ENCODE peak calls at places on chromosomes 5 and 9, in five cellular contexts. One of them, this sample, is unnamed.

GRCh38 chr5:170355601-170356098 is 33.5 kb downstream of the KCNMB1 start:
- DNase-seq in iPS-NIHi11: no peak
- DNase-seq in EL: no peak
- DNase-seq in prostate gland: peak; percentile 87
- DNase-seq in A549: no peak
- DNase-seq in this sample: peak; percentile 92

GRCh38 chr5:111454198-111454606 is 58.1 kb downstream of the STARD4 start:
- DNase-seq in iPS-NIHi11: no peak
- DNase-seq in EL: peak; percentile 82
- DNase-seq in prostate gland: no peak
- DNase-seq in A549: no peak
- DNase-seq in this sample: no peak

GRCh38 chr9:18743976-18744375 is 270.0 kb downstream of the ADAMTSL1 start:
- DNase-seq in iPS-NIHi11: no peak
- DNase-seq in EL: peak; percentile 15
- DNase-seq in prostate gland: no peak
- DNase-seq in A549: no peak
- DNase-seq in this sample: no peak

GRCh38 chr5:111201705-111202104 is 22.5 kb upstream of the CAMK4 start:
- DNase-seq in iPS-NIHi11: no peak
- DNase-seq in EL: no peak
- DNase-seq in prostate gland: no peak
- DNase-seq in A549: no peak
- DNase-seq in this sample: no peak

GRCh38 chr5:137629646-137630045 is 106.2 kb downstream of the KLHL3 start:
- DNase-seq in iPS-NIHi11: peak; percentile 72
- DNase-seq in EL: peak; percentile 62
- DNase-seq in prostate gland: no peak
- DNase-seq in A549: peak; percentile 60
- DNase-seq in this sample: peak; percentile 43

GRCh38 chr9:38142201-38142600 is 73.2 kb upstream of the SHB start:
- DNase-seq in iPS-NIHi11: no peak
- DNase-seq in EL: peak; percentile 84
- DNase-seq in prostate gland: no peak
- DNase-seq in A549: peak; percentile 22
- DNase-seq in this sample: no peak

GRCh38 chr5:115785395-115786009 is 31.0 kb downstream of the CDO1 start:
- DNase-seq in iPS-NIHi11: peak; percentile 75
- DNase-seq in EL: no peak
- DNase-seq in prostate gland: no peak
- DNase-seq in A549: no peak
- DNase-seq in this sample: no peak

GRCh38 chr9:95488971-95489370 is 27.8 kb downstream of the PTCH1 start:
- DNase-seq in iPS-NIHi11: no peak
- DNase-seq in EL: no peak
- DNase-seq in prostate gland: no peak
- DNase-seq in A549: no peak
- DNase-seq in this sample: no peak

GRCh38 chr5:5585751-5586341 is 163.4 kb downstream of the ICE1 start:
- DNase-seq in iPS-NIHi11: no peak
- DNase-seq in EL: no peak
- DNase-seq in prostate gland: no peak
- DNase-seq in A549: no peak
- DNase-seq in this sample: no peak

GRCh38 chr5:63125862-63126261 is 547.2 kb downstream of the LRRC70 start:
- DNase-seq in iPS-NIHi11: peak; percentile 35
- DNase-seq in EL: peak; percentile 40
- DNase-seq in prostate gland: no peak
- DNase-seq in A549: peak; percentile 24
- DNase-seq in this sample: peak; percentile 18

GRCh38 chr5:1203968-1204692 is 2.7 kb downstream of the SLC6A19 start:
- DNase-seq in iPS-NIHi11: no peak
- DNase-seq in EL: no peak
- DNase-seq in prostate gland: no peak
- DNase-seq in A549: no peak
- DNase-seq in this sample: no peak

GRCh38 chr9:134323741-134324358 is 2.4 kb upstream of the RXRA start:
- DNase-seq in iPS-NIHi11: no peak
- DNase-seq in EL: no peak
- DNase-seq in prostate gland: no peak
- DNase-seq in A549: no peak
- DNase-seq in this sample: no peak

GRCh38 chr5:98109561-98110006 is 663.9 kb upstream of the RGMB start:
- DNase-seq in iPS-NIHi11: no peak
- DNase-seq in EL: peak; percentile 87
- DNase-seq in prostate gland: no peak
- DNase-seq in A549: no peak
- DNase-seq in this sample: no peak

GRCh38 chr5:135013445-135013844 is 20.6 kb downstream of the PITX1 start:
- DNase-seq in iPS-NIHi11: no peak
- DNase-seq in EL: no peak
- DNase-seq in prostate gland: no peak
- DNase-seq in A549: no peak
- DNase-seq in this sample: no peak

GRCh38 chr5:181260720-181261319 is at the start of gene TRIM52:
- DNase-seq in iPS-NIHi11: peak; percentile 87
- DNase-seq in EL: peak; percentile 91
- DNase-seq in prostate gland: peak; percentile 89
- DNase-seq in A549: peak; percentile 93
- DNase-seq in this sample: peak; percentile 78

GRCh38 chr9:94139672-94140417 is 55.6 kb downstream of the PTPDC1 start:
- DNase-seq in iPS-NIHi11: peak; percentile 41
- DNase-seq in EL: peak; percentile 98
- DNase-seq in prostate gland: peak; percentile 68
- DNase-seq in A549: peak; percentile 71
- DNase-seq in this sample: no peak

GRCh38 chr9:128419061-128419925 is 1.4 kb upstream of the CERCAM start:
- DNase-seq in iPS-NIHi11: no peak
- DNase-seq in EL: peak; percentile 39
- DNase-seq in prostate gland: no peak
- DNase-seq in A549: no peak
- DNase-seq in this sample: no peak

GRCh38 chr9:2018764-2019548 is 3.8 kb downstream of the SMARCA2 start:
- DNase-seq in iPS-NIHi11: no peak
- DNase-seq in EL: no peak
- DNase-seq in prostate gland: no peak
- DNase-seq in A549: no peak
- DNase-seq in this sample: no peak

GRCh38 chr5:91884036-91884435 is 500.9 kb upstream of the ARRDC3 start:
- DNase-seq in iPS-NIHi11: no peak
- DNase-seq in EL: no peak
- DNase-seq in prostate gland: no peak
- DNase-seq in A549: no peak
- DNase-seq in this sample: no peak

GRCh38 chr5:76546497-76547102 is 76.6 kb downstream of the F2RL2 start:
- DNase-seq in iPS-NIHi11: no peak
- DNase-seq in EL: no peak
- DNase-seq in prostate gland: no peak
- DNase-seq in A549: no peak
- DNase-seq in this sample: no peak

GRCh38 chr5:58048954-58049353 is 410.9 kb downstream of the PLK2 start:
- DNase-seq in iPS-NIHi11: no peak
- DNase-seq in EL: no peak
- DNase-seq in prostate gland: no peak
- DNase-seq in A549: no peak
- DNase-seq in this sample: no peak

GRCh38 chr9:17135578-17135904 is 701 bp downstream of the CNTLN start:
- DNase-seq in iPS-NIHi11: no peak
- DNase-seq in EL: no peak
- DNase-seq in prostate gland: peak; percentile 18
- DNase-seq in A549: no peak
- DNase-seq in this sample: no peak

GRCh38 chr9:136711751-136712689 is at the start of gene DIPK1B:
- DNase-seq in iPS-NIHi11: peak; percentile 99
- DNase-seq in EL: no peak
- DNase-seq in prostate gland: no peak
- DNase-seq in A549: no peak
- DNase-seq in this sample: no peak

GRCh38 chr5:55897905-55898304 is 46.7 kb downstream of the IL31RA start:
- DNase-seq in iPS-NIHi11: no peak
- DNase-seq in EL: peak; percentile 96
- DNase-seq in prostate gland: no peak
- DNase-seq in A549: no peak
- DNase-seq in this sample: no peak

GRCh38 chr9:117587263-117587662 is 116.9 kb upstream of the TLR4 start:
- DNase-seq in iPS-NIHi11: no peak
- DNase-seq in EL: no peak
- DNase-seq in prostate gland: no peak
- DNase-seq in A549: no peak
- DNase-seq in this sample: no peak

GRCh38 chr5:93162201-93162654 is 418.8 kb downstream of the NR2F1-AS1 start:
- DNase-seq in iPS-NIHi11: peak; percentile 13
- DNase-seq in EL: peak; percentile 56
- DNase-seq in prostate gland: no peak
- DNase-seq in A549: no peak
- DNase-seq in this sample: no peak

GRCh38 chr9:74577956-74578355 is 80.8 kb downstream of the RORB start:
- DNase-seq in iPS-NIHi11: no peak
- DNase-seq in EL: no peak
- DNase-seq in prostate gland: no peak
- DNase-seq in A549: peak; percentile 5
- DNase-seq in this sample: no peak

GRCh38 chr9:134226221-134226930 is 62.0 kb upstream of the RNU6ATAC start:
- DNase-seq in iPS-NIHi11: no peak
- DNase-seq in EL: peak; percentile 37
- DNase-seq in prostate gland: no peak
- DNase-seq in A549: peak; percentile 43
- DNase-seq in this sample: no peak

GRCh38 chr5:150615141-150615699 is 25.2 kb upstream of the SYNPO start:
- DNase-seq in iPS-NIHi11: no peak
- DNase-seq in EL: peak; percentile 41
- DNase-seq in prostate gland: peak; percentile 42
- DNase-seq in A549: no peak
- DNase-seq in this sample: no peak

GRCh38 chr5:160287378-160288051 is 24.8 kb downstream of the CCNJL start:
- DNase-seq in iPS-NIHi11: peak; percentile 78
- DNase-seq in EL: peak; percentile 57
- DNase-seq in prostate gland: peak; percentile 22
- DNase-seq in A549: no peak
- DNase-seq in this sample: no peak

GRCh38 chr5:112848116-112848811 is 12.8 kb upstream of the SRP19 start:
- DNase-seq in iPS-NIHi11: peak; percentile 57
- DNase-seq in EL: peak; percentile 66
- DNase-seq in prostate gland: no peak
- DNase-seq in A549: peak; percentile 71
- DNase-seq in this sample: peak; percentile 36